ENCODE peak calls at places on chromosomes 4 and X, in nine cellular contexts. Q is left ventricle myocardium inferior; N is tibial artery; T is H9; V is endodermal cell; F is colonic mucosa; R is transverse colon; K is A549; W is CD4-positive, alpha-beta T cell. A is an unnamed sample.

GRCh38 chr4:186760576-186760975 is 36.9 kb upstream of the FAT1 start:
- DNase-seq in F (no peak), V (no peak), R (no peak), K (peak; percentile 52), W (no peak), N (no peak), T (no peak), Q (no peak), A (no peak)

GRCh38 chrX:52933976-52934703 is 24.2 kb downstream of the FAM156A start:
- DNase-seq in V (no peak), N (no peak), F (no peak), W (no peak), R (no peak), T (no peak), K (no peak), Q (no peak), A (no peak)

GRCh38 chrX:56248492-56248891 is 16.3 kb downstream of the KLF8 start:
- DNase-seq in R (peak; percentile 64), T (peak; percentile 34), W (peak; percentile 33), F (peak; percentile 49), N (peak; percentile 21), K (peak; percentile 51), V (peak; percentile 78), Q (peak; percentile 20), A (peak; percentile 47)

GRCh38 chr4:122914292-122914904 is 8.0 kb downstream of the NUDT6 start:
- DNase-seq in W (no peak), K (peak; percentile 42), V (no peak), R (no peak), F (no peak), N (no peak), T (no peak), Q (no peak), A (no peak)

GRCh38 chr4:14855719-14856075 is 146.6 kb upstream of the CPEB2 start:
- DNase-seq in Q (no peak), T (no peak), F (no peak), K (no peak), W (no peak), V (peak; percentile 17), R (no peak), N (no peak), A (no peak)

GRCh38 chr4:141548791-141549190 is 87.6 kb upstream of the IL15 start:
- DNase-seq in N (no peak), V (no peak), K (no peak), Q (no peak), R (no peak), W (no peak), F (no peak), T (no peak), A (no peak)

GRCh38 chr4:1364748-1365147 is 17.7 kb downstream of the UVSSA start:
- DNase-seq in T (no peak), F (no peak), W (no peak), K (no peak), Q (no peak), V (no peak), N (no peak), R (no peak), A (peak; percentile 37)

GRCh38 chr4:153234923-153235322 is 30.7 kb downstream of the TRIM2 start:
- DNase-seq in T (no peak), W (no peak), R (no peak), F (no peak), K (no peak), Q (no peak), V (no peak), N (no peak), A (no peak)

GRCh38 chr4:6208416-6208815 is 8.1 kb upstream of the JAKMIP1 start:
- DNase-seq in K (no peak), R (no peak), F (no peak), W (no peak), Q (no peak), V (no peak), T (no peak), N (peak; percentile 9), A (no peak)

GRCh38 chr4:174394915-174395314 is 111.2 kb downstream of the CEP44 start:
- DNase-seq in K (peak; percentile 53), T (no peak), W (no peak), N (no peak), Q (no peak), R (no peak), F (no peak), V (no peak), A (no peak)

GRCh38 chr4:8847764-8848163 is 23.9 kb downstream of the HMX1 start:
- DNase-seq in N (peak; percentile 8), R (peak; percentile 1), W (no peak), K (no peak), T (peak; percentile 26), Q (no peak), V (peak; percentile 55), F (no peak), A (no peak)

GRCh38 chr4:86557526-86557925 is 36.6 kb upstream of the PTPN13 start:
- DNase-seq in F (no peak), W (no peak), K (no peak), T (no peak), R (no peak), Q (no peak), N (no peak), V (no peak), A (no peak)

GRCh38 chrX:46459603-46460002 is 85.6 kb downstream of the ZNF674 start:
- DNase-seq in K (no peak), F (no peak), R (no peak), Q (no peak), T (no peak), V (no peak), N (no peak), W (no peak), A (no peak)

GRCh38 chr4:17962171-17962570 is 59.4 kb downstream of the LCORL start:
- DNase-seq in R (no peak), N (no peak), V (no peak), T (no peak), W (no peak), K (no peak), F (no peak), Q (no peak), A (no peak)

DNA sequence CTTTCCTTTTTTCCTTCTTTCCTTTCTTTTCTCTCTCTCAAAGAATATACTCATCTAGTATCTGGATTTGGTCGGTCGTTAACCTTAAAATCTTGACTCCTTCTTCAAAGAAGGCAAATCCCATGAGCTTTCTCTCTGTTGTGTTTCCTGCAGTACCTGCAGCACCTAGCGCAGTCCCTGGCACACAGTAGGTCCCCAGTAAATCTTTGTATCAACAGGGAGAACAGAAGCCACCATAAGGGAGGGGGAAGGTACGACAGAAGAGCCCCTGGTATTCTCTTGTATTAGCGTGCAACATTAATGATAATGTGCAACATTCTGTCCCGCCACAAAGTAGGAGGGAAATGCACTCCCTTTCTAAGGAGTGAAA is 133.5 kb downstream of the AMELX start:
- DNase-seq in T (no peak), Q (no peak), N (no peak), F (no peak), W (no peak), K (no peak), V (no peak), R (no peak), A (no peak)
- H3K9me3 ChIP-seq in T (peaks cover 10% of the 10 kb centered on the region), Q (no peaks in the 10 kb centered on the region), N (no peaks in the 10 kb centered on the region), F (no peaks in the 10 kb centered on the region), W (no peaks in the 10 kb centered on the region), K (no peaks in the 10 kb centered on the region), V (no peaks in the 10 kb centered on the region), R (no peaks in the 10 kb centered on the region), A (no peaks in the 10 kb centered on the region)

GRCh38 chrX:24248042-24248441 is 65.8 kb downstream of the SUPT20HL2 start:
- DNase-seq in R (no peak), K (no peak), N (no peak), F (no peak), Q (no peak), V (no peak), T (no peak), W (no peak), A (no peak)

GRCh38 chrX:24257011-24257410 is 56.9 kb downstream of the SUPT20HL2 start:
- DNase-seq in K (no peak), R (no peak), V (no peak), Q (no peak), F (no peak), W (no peak), T (no peak), N (no peak), A (no peak)

GRCh38 chrX:24253469-24253868 is 60.4 kb downstream of the SUPT20HL2 start:
- DNase-seq in Q (no peak), K (no peak), T (no peak), F (no peak), N (no peak), R (no peak), V (no peak), W (no peak), A (no peak)

DNA sequence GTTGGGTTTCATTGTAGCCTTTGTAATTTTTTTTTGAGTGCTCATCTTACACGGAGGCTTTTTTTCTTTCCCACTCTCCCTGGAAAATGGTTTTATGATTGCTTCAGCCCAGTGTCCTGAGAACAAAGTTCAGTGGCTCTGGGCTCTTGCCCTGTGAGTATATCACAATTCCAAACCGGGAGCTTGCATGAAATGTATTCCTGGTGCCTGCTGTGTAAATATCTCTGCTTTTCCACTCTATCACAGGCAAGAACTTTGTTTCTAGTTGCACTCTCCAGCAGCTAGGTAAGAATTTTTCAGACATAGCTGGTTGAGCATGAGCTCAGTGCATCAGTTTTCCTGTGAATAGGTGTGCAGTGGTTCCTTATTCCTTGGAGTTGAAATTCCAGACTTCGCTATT is 60.8 kb downstream of the SUPT20HL2 start:
- DNase-seq in V (no peak), T (no peak), N (no peak), Q (no peak), K (no peak), R (no peak), F (no peak), W (no peak), A (no peak)
- TF ChIP-seq CTCF in V (no peak), T (no peak), N (no peak), Q (no peak), K (no peak), R (no peak), F (no peak), W (no peak), A (no peak)

DNA sequence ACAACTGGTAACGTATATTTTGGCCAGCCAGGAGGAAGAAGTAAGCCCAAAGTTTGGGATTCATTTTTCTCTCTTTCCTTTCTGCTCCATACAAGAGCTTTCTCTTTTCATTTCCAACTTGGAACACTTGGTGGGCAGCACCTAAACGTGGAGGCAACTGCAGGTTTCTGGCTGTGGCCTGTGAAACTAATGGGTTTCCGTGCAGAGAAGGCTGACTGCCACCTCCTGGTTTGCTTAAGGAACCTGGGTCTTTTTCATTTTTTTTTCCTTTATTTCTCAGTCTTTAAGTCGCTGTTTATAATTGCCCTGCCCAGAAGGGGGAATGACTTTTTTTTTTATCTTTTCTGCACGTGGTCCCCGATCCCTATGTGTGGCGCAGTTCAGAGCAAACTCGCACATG is 15.4 kb downstream of the ZNF718 start:
- DNase-seq in T (no peak), F (no peak), W (no peak), N (no peak), K (no peak), Q (no peak), R (no peak), V (no peak), A (no peak)
- H3K9me3 ChIP-seq in T (no peaks in the 10 kb centered on the region), F (peaks cover 8% of the 10 kb centered on the region), W (peaks cover 96% of the 10 kb centered on the region), N (no peaks in the 10 kb centered on the region), K (peaks cover 71% of the 10 kb centered on the region), Q (peaks cover 100% of the 10 kb centered on the region), R (peaks cover 80% of the 10 kb centered on the region), V (peaks cover 99% of the 10 kb centered on the region), A (peaks cover 96% of the 10 kb centered on the region)

DNA sequence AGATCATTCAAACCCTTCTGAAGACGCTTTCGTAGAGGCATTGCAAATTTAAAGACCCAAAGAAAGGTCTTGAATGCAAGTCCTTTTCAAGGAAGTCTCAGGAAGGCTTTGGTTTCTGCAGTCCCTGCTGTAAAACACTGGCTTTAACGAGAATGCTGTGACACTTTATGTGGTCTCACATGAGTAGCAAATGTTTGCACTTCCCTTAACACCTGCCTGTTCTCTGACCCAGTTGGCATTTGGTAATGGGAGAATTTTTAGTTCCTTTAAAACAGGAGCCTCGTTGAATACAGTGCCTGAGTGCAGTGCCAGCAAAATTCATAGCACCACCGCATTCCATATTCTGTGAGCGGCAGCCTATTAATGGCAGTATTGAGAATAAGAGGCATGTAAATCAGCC is 330.5 kb upstream of the PRKX start:
- DNase-seq in T (no peak), N (no peak), F (peak; percentile 18), K (no peak), R (no peak), W (no peak), Q (no peak), V (no peak), A (no peak)
- TF ChIP-seq CTCF in T (no peak), N (no peak), F (no peak), K (no peak), R (no peak), W (no peak), Q (no peak), V (no peak), A (no peak)